ENCODE peak calls at places on chromosomes 7 and 10, in four cellular contexts. S, L, O and H are unnamed samples.

GRCh38 chr7:96778263-96778662 is 68.6 kb upstream of the SEM1 start:
- DNase-seq in S (no peak), L (no peak), O (no peak), H (no peak)

GRCh38 chr7:121873795-121874194 is 834 bp downstream of the PTPRZ1 start:
- DNase-seq in S (peak), L (no peak), O (no peak), H (no peak)

GRCh38 chr7:14748461-14748860 is 154.1 kb downstream of the DGKB start:
- DNase-seq in S (peak), L (peak), O (no peak), H (peak)

GRCh38 chr10:97169063-97169462 is 16.7 kb downstream of the SLIT1 start:
- DNase-seq in S (no peak), L (no peak), O (no peak), H (no peak)

GRCh38 chr10:80468002-80468401 is 13.9 kb downstream of the TSPAN14 start:
- DNase-seq in S (peak), L (no peak), O (peak), H (no peak)

GRCh38 chr10:58951750-58952149 is 224.7 kb upstream of the PHYHIPL start:
- DNase-seq in S (peak), L (no peak), O (no peak), H (peak)

GRCh38 chr10:27537166-27537565 is 33.1 kb downstream of the RAB18 start:
- DNase-seq in S (no peak), L (no peak), O (no peak), H (no peak)

GRCh38 chr7:301291-302053 is 11.5 kb downstream of the FOXL3 start:
- DNase-seq in S (no peak), L (no peak), O (no peak), H (no peak)

GRCh38 chr10:114208351-114208750 is 29.2 kb downstream of the TDRD1 start:
- DNase-seq in S (no peak), L (peak), O (no peak), H (no peak)

GRCh38 chr7:105306160-105306784 is 82.4 kb downstream of the SRPK2 start:
- DNase-seq in S (peak), L (no peak), O (no peak), H (no peak)

GRCh38 chr7:140672382-140673062 is at the start of gene ADCK2:
- DNase-seq in S (no peak), L (peak), O (peak), H (peak)

GRCh38 chr10:95500649-95501048 is 60.5 kb downstream of the SORBS1 start:
- DNase-seq in S (no peak), L (no peak), O (no peak), H (no peak)